ENCODE peak calls at places on chromosomes 3 and 15, in nine cellular contexts. G is GM04504; T is IMR-90; S is fibroblast of the conjunctiva; X is tibial nerve; L is stimulated activated CD4-positive, alpha-beta T cell treated with anti-CD3 and anti-CD28 coated beads, Interleukin-4, amount 100 ng/mL, for 4 hours; B is ELR; U is BE2C; M is choroid plexus epithelial cell. J is an unnamed sample.

GRCh38 chr3:50340404-50341329 is at the start of gene RASSF1:
- DNase-seq in U (no peak), M (peak; percentile 65), L (peak; percentile 65), G (no peak), S (no peak), T (no peak), X (peak; percentile 76), B (peak; percentile 79), J (peak; percentile 70)

GRCh38 chr3:151398895-151399294 is 14.3 kb upstream of the P2RY12 start:
- DNase-seq in T (no peak), G (no peak), X (no peak), M (no peak), L (no peak), B (no peak), S (no peak), U (no peak), J (no peak)

GRCh38 chr3:72088486-72089025 is 303.6 kb upstream of the PROK2 start:
- DNase-seq in M (no peak), S (no peak), X (no peak), T (no peak), G (no peak), L (no peak), U (no peak), B (no peak), J (no peak)

GRCh38 chr15:31439328-31439727 is 112.7 kb downstream of the KLF13 start:
- DNase-seq in M (no peak), T (no peak), U (peak; percentile 40), B (peak; percentile 59), L (no peak), G (no peak), X (no peak), S (no peak), J (peak; percentile 37)

GRCh38 chr3:66394261-66395249 is 106.3 kb downstream of the LRIG1 start:
- DNase-seq in T (peak; percentile 71), B (no peak), U (no peak), M (peak; percentile 88), X (no peak), S (no peak), L (no peak), G (no peak), J (no peak)

GRCh38 chr3:12471228-12471627 is 13.1 kb upstream of the TSEN2 start:
- DNase-seq in U (no peak), S (no peak), X (no peak), T (no peak), B (peak; percentile 11), M (no peak), G (no peak), L (peak; percentile 53), J (peak; percentile 76)

GRCh38 chr3:66476852-66477381 is 23.9 kb downstream of the LRIG1 start:
- DNase-seq in X (no peak), M (no peak), B (no peak), U (no peak), L (no peak), G (no peak), S (no peak), T (no peak), J (no peak)

GRCh38 chr3:41726891-41727290 is 235.0 kb downstream of the ULK4 start:
- DNase-seq in S (no peak), T (no peak), B (peak; percentile 27), L (no peak), M (peak; percentile 75), G (no peak), U (no peak), X (no peak), J (peak; percentile 3)

GRCh38 chr15:89755701-89756100 is 4.7 kb upstream of the MESP1 start:
- DNase-seq in T (no peak), G (no peak), U (no peak), X (no peak), S (no peak), L (no peak), M (no peak), B (no peak), J (no peak)

GRCh38 chr15:57060799-57061198 is 142.4 kb downstream of the TCF12 start:
- DNase-seq in L (no peak), U (no peak), T (peak; percentile 89), B (peak; percentile 95), S (no peak), M (peak; percentile 61), G (peak; percentile 14), X (no peak), J (peak; percentile 75)

GRCh38 chr15:35289029-35289617 is 204.0 kb upstream of the NANOGP8 start:
- DNase-seq in X (no peak), B (peak; percentile 71), L (no peak), G (peak; percentile 48), M (peak; percentile 89), U (peak; percentile 30), T (peak; percentile 81), S (peak; percentile 68), J (peak; percentile 72)

GRCh38 chr15:79826800-79827199 is 70.0 kb downstream of the MTHFS start:
- DNase-seq in M (no peak), G (no peak), S (no peak), T (no peak), X (no peak), L (no peak), U (no peak), B (no peak), J (no peak)

GRCh38 chr3:162994165-162994564 is 1497.6 kb downstream of the OTOL1 start:
- DNase-seq in U (no peak), S (no peak), M (no peak), T (no peak), X (no peak), B (no peak), L (no peak), G (no peak), J (no peak)

GRCh38 chr3:77281721-77282120 is 241.8 kb downstream of the ROBO2 start:
- DNase-seq in M (peak; percentile 4), X (no peak), G (no peak), B (no peak), L (no peak), S (no peak), U (peak; percentile 48), T (no peak), J (no peak)

GRCh38 chr15:26628879-26629529 is 143.9 kb downstream of the GABRB3 start:
- DNase-seq in B (no peak), U (peak; percentile 13), X (peak; percentile 33), G (no peak), L (no peak), S (peak; percentile 14), M (no peak), T (peak; percentile 2), J (peak; percentile 50)

GRCh38 chr3:25897019-25897418 is 107.1 kb downstream of the OXSM start:
- DNase-seq in G (no peak), L (no peak), S (no peak), B (peak; percentile 47), T (no peak), U (peak; percentile 40), X (no peak), M (peak; percentile 13), J (peak; percentile 19)

GRCh38 chr15:59657635-59658125 is 365 bp upstream of the GTF2A2 start:
- DNase-seq in B (no peak), T (no peak), M (no peak), U (no peak), S (no peak), L (no peak), G (no peak), X (no peak), J (no peak)

GRCh38 chr3:38992117-38992779 is 59.5 kb downstream of the SCN11A start:
- DNase-seq in G (peak; percentile 27), M (peak; percentile 85), S (peak; percentile 39), X (no peak), B (peak; percentile 90), T (peak; percentile 91), L (no peak), U (no peak), J (peak; percentile 76)

GRCh38 chr3:8458711-8459110 is 42.9 kb upstream of the LMCD1 start:
- DNase-seq in L (no peak), X (no peak), U (no peak), M (no peak), B (peak; percentile 83), T (peak; percentile 95), S (peak; percentile 49), G (peak; percentile 91), J (no peak)

GRCh38 chr15:62125763-62126162 is 39.3 kb downstream of the C2CD4B start:
- DNase-seq in S (peak; percentile 18), X (no peak), L (no peak), U (peak; percentile 69), B (peak; percentile 60), M (peak; percentile 81), T (peak; percentile 50), G (no peak), J (peak; percentile 64)

GRCh38 chr3:99901200-99901926 is 83.7 kb downstream of the CMSS1 start:
- DNase-seq in X (no peak), B (peak; percentile 98), S (peak; percentile 78), M (peak; percentile 91), L (no peak), T (peak; percentile 77), G (peak; percentile 68), U (no peak), J (peak; percentile 87)

GRCh38 chr15:101022876-101023275 is 103.7 kb downstream of the LRRK1 start:
- DNase-seq in S (no peak), M (no peak), U (no peak), T (no peak), B (no peak), L (no peak), X (no peak), G (no peak), J (no peak)

GRCh38 chr3:179526989-179527391 is 35.7 kb upstream of the ACTL6A start:
- DNase-seq in X (no peak), U (peak; percentile 41), T (peak; percentile 84), B (peak; percentile 76), L (no peak), G (peak; percentile 9), M (peak; percentile 90), S (peak; percentile 24), J (peak; percentile 13)

GRCh38 chr15:65371976-65372786 is 5.6 kb downstream of the IGDCC3 start:
- DNase-seq in G (no peak), L (no peak), U (no peak), M (no peak), X (no peak), B (no peak), T (no peak), S (no peak), J (no peak)

GRCh38 chr3:42265059-42265991 is 660 bp downstream of the CCK start:
- DNase-seq in M (no peak), X (no peak), B (no peak), S (no peak), U (no peak), T (no peak), L (no peak), G (no peak), J (no peak)

GRCh38 chr15:35723120-35723707 is 177.2 kb upstream of the DPH6 start:
- DNase-seq in L (no peak), G (no peak), M (no peak), T (no peak), U (no peak), B (no peak), S (no peak), X (no peak), J (no peak)

GRCh38 chr15:58900628-58901027 is 32.9 kb downstream of the SLTM start:
- DNase-seq in X (no peak), L (no peak), B (no peak), M (no peak), T (no peak), G (no peak), S (no peak), U (no peak), J (no peak)

GRCh38 chr3:51680663-51681230 is 9.7 kb downstream of the TEX264 start:
- DNase-seq in X (no peak), G (no peak), T (no peak), U (no peak), B (no peak), M (no peak), L (no peak), S (no peak), J (no peak)

GRCh38 chr15:50150851-50151250 is 31.1 kb upstream of the SLC27A2 start:
- DNase-seq in U (no peak), T (no peak), S (no peak), G (no peak), L (no peak), X (no peak), M (no peak), B (no peak), J (no peak)

GRCh38 chr15:26421065-26421464 is 351.8 kb downstream of the GABRB3 start:
- DNase-seq in X (no peak), G (no peak), S (no peak), T (no peak), U (no peak), B (no peak), M (no peak), L (no peak), J (no peak)

GRCh38 chr15:51111061-51111460 is 16.4 kb upstream of the TNFAIP8L3 start:
- DNase-seq in X (no peak), B (no peak), T (peak; percentile 51), U (no peak), L (no peak), S (no peak), M (no peak), G (no peak), J (no peak)

J was measured in epithelial cell of esophagus.